ENCODE peak calls at places on chromosome 4, in ten cellular contexts. R is A549; J is uterus; A is A673; L is neuronal stem cell; C is AG09319; K is KG1; V is T-helper 2 cell; H is IMR-90; X is activated T-helper 1 cell treated with anti-CD3 and anti-CD28 coated beads, Interleukin-12 subunit alpha, Interleukin-12 subunit beta, Interleukin-2, Interleukin-4 antibody, amounts not matched to agents 30 ng/mL and 10 ng/mL and 1 ng/mL, durations not matched to agents 14 hours and 24 hours and 36 hours. G is an unnamed sample.

GRCh38 chr4:138959421-138959820 is 56.2 kb upstream of the NOCT start:
- DNase-seq in H (peak), J (no peak), L (no peak), K (no peak), R (no peak), A (no peak), C (no peak), X (no peak), V (no peak), G (no peak)

GRCh38 chr4:25351777-25352421 is 25.2 kb upstream of the ANAPC4 start:
- DNase-seq in H (peak), C (no peak), J (no peak), L (no peak), V (no peak), X (no peak), A (no peak), K (no peak), R (no peak), G (peak)

GRCh38 chr4:105560488-105560887 is 8.1 kb downstream of the ARHGEF38 start:
- DNase-seq in K (no peak), X (no peak), J (no peak), H (no peak), L (no peak), A (no peak), C (no peak), V (no peak), R (no peak), G (peak)

GRCh38 chr4:153649572-153649991 is 34.5 kb upstream of the TLR2 start:
- DNase-seq in A (peak), H (peak), R (peak), L (no peak), K (no peak), X (no peak), C (no peak), J (no peak), V (no peak), G (peak)

GRCh38 chr4:28686618-28687017 is 1826.0 kb downstream of the STIM2 start:
- DNase-seq in A (peak), R (peak), H (peak), C (no peak), L (no peak), V (no peak), J (no peak), K (no peak), X (no peak), G (peak)

GRCh38 chr4:70833701-70834100 is 6.0 kb downstream of the GRSF1 start:
- DNase-seq in K (no peak), R (no peak), J (no peak), V (no peak), H (peak), C (no peak), X (no peak), A (no peak), L (no peak), G (no peak)

GRCh38 chr4:144295286-144295995 is 154.9 kb upstream of the GYPA start:
- DNase-seq in C (no peak), R (no peak), H (peak), A (no peak), L (no peak), K (no peak), X (no peak), V (no peak), J (no peak), G (peak)

GRCh38 chr4:165383757-165384156 is 4.9 kb downstream of the CPE start:
- DNase-seq in R (no peak), L (no peak), A (no peak), X (no peak), H (no peak), V (no peak), J (no peak), K (no peak), C (no peak), G (peak)

GRCh38 chr4:108775921-108776320 is 13.1 kb upstream of the ETNPPL start:
- DNase-seq in H (no peak), X (no peak), C (no peak), R (no peak), J (no peak), L (no peak), V (no peak), K (no peak), A (no peak), G (no peak)

GRCh38 chr4:57137261-57137660 is 27.1 kb upstream of the IGFBP7 start:
- DNase-seq in J (no peak), X (no peak), K (no peak), L (no peak), H (no peak), C (no peak), V (no peak), A (no peak), R (no peak), G (peak)

GRCh38 chr4:183580370-183580769 is 75.5 kb downstream of the ING2 start:
- DNase-seq in R (no peak), J (no peak), V (no peak), X (no peak), A (no peak), C (no peak), K (no peak), H (no peak), L (no peak), G (no peak)

GRCh38 chr4:16157609-16158503 is 68.4 kb downstream of the TAPT1 start:
- DNase-seq in H (no peak), X (no peak), L (peak), R (no peak), J (no peak), V (no peak), C (no peak), A (peak), K (no peak), G (peak)

GRCh38 chr4:118356731-118357130 is 3.9 kb upstream of the PRSS12 start:
- DNase-seq in J (no peak), R (no peak), K (no peak), A (no peak), H (peak), V (no peak), X (no peak), L (no peak), C (no peak), G (no peak)

GRCh38 chr4:98166731-98167041 is 23.4 kb upstream of the STPG2 start:
- DNase-seq in A (no peak), R (no peak), C (no peak), V (no peak), J (no peak), H (no peak), X (no peak), K (no peak), L (no peak), G (no peak)

G was measured in choroid plexus epithelial cell.